ENCODE peak calls at places on chromosomes 5 and 9, in six cellular contexts. One of them, this sample, is unnamed.

GRCh38 chr5:167295686-167296015 is 995.8 kb upstream of the WWC1 start:
- DNase-seq in GM23338: no peak
- DNase-seq in SK-N-SH: no peak
- DNase-seq in A549: no peak
- DNase-seq in GM12878: no peak
- DNase-seq in HCT116: no peak
- DNase-seq in this sample: peak; percentile 15

GRCh38 chr5:7848296-7848695 is 2.6 kb downstream of the CFAP90 start:
- DNase-seq in HCT116: no peak
- DNase-seq in GM12878: no peak
- DNase-seq in GM23338: no peak
- DNase-seq in A549: no peak
- DNase-seq in SK-N-SH: no peak
- DNase-seq in this sample: no peak

GRCh38 chr5:126450895-126451294 is 27.7 kb downstream of the GRAMD2B start:
- DNase-seq in SK-N-SH: no peak
- DNase-seq in GM12878: no peak
- DNase-seq in HCT116: no peak
- DNase-seq in A549: no peak
- DNase-seq in GM23338: no peak
- DNase-seq in this sample: no peak

GRCh38 chr5:113061851-113062631 is 85.4 kb downstream of the DCP2 start:
- DNase-seq in GM12878: no peak
- DNase-seq in GM23338: no peak
- DNase-seq in SK-N-SH: peak; percentile 33
- DNase-seq in HCT116: no peak
- DNase-seq in A549: no peak
- DNase-seq in this sample: no peak

GRCh38 chr9:91775011-91775707 is 174.9 kb downstream of the ROR2 start:
- DNase-seq in GM23338: peak; percentile 89
- DNase-seq in A549: peak; percentile 75
- DNase-seq in HCT116: peak; percentile 31
- DNase-seq in GM12878: no peak
- DNase-seq in SK-N-SH: peak; percentile 86
- DNase-seq in this sample: no peak

GRCh38 chr5:1195439-1195838 is 6.0 kb upstream of the SLC6A19 start:
- DNase-seq in SK-N-SH: no peak
- DNase-seq in GM23338: no peak
- DNase-seq in A549: no peak
- DNase-seq in GM12878: no peak
- DNase-seq in HCT116: no peak
- DNase-seq in this sample: no peak

GRCh38 chr5:73318308-73318719 is 130.3 kb downstream of the FOXD1 start:
- DNase-seq in HCT116: no peak
- DNase-seq in SK-N-SH: no peak
- DNase-seq in A549: no peak
- DNase-seq in GM12878: no peak
- DNase-seq in GM23338: no peak
- DNase-seq in this sample: no peak

GRCh38 chr5:82072138-82072537 is 100.3 kb downstream of the ATG10 start:
- DNase-seq in GM23338: no peak
- DNase-seq in GM12878: no peak
- DNase-seq in HCT116: no peak
- DNase-seq in SK-N-SH: no peak
- DNase-seq in A549: no peak
- DNase-seq in this sample: no peak

GRCh38 chr5:59218424-59219045 is 635.7 kb downstream of the RAB3C start:
- DNase-seq in A549: no peak
- DNase-seq in SK-N-SH: peak; percentile 13
- DNase-seq in GM23338: peak; percentile 19
- DNase-seq in HCT116: no peak
- DNase-seq in GM12878: no peak
- DNase-seq in this sample: no peak

GRCh38 chr5:52864884-52865283 is 77.2 kb downstream of the ITGA1 start:
- DNase-seq in GM12878: no peak
- DNase-seq in A549: no peak
- DNase-seq in SK-N-SH: no peak
- DNase-seq in GM23338: no peak
- DNase-seq in HCT116: no peak
- DNase-seq in this sample: no peak
- TF ChIP-seq REST in GM12878: no peak
- TF ChIP-seq REST in A549: no peak
- TF ChIP-seq REST in SK-N-SH: no peak
- TF ChIP-seq REST in GM23338: no peak
- TF ChIP-seq REST in HCT116: no peak
- TF ChIP-seq REST in this sample: no peak

DNA sequence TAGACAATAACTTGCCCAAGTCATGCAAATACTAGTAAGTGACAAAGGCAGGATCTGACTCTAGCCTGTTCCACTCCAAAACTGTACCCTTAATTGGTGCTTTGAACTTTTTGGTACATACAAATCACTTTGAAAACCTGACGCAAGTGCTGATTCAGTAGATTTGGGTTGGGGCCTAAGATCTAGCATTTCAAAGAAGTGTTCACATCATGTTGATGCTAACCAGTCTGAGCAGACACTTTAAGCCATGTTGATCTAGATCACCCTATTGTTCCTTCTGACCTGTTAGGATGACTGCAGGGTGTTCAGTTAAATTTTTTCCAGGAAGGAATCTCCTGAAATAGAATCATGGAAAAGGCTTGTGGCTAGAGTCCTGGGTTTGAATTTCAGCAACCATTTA is 57.7 kb upstream of the CPEB4 start:
- DNase-seq in A549: no peak
- DNase-seq in HCT116: no peak
- DNase-seq in GM12878: no peak
- DNase-seq in SK-N-SH: no peak
- DNase-seq in GM23338: no peak
- DNase-seq in this sample: no peak
- H3K4me1 ChIP-seq in A549: peaks cover 24% of the 10 kb centered on the region
- H3K4me1 ChIP-seq in HCT116: no peaks in the 10 kb centered on the region
- H3K4me1 ChIP-seq in GM12878: peaks cover 31% of the 10 kb centered on the region
- H3K4me1 ChIP-seq in SK-N-SH: peaks cover 2% of the 10 kb centered on the region
- H3K4me1 ChIP-seq in GM23338: no peaks in the 10 kb centered on the region
- H3K4me1 ChIP-seq in this sample: no peaks in the 10 kb centered on the region

DNA sequence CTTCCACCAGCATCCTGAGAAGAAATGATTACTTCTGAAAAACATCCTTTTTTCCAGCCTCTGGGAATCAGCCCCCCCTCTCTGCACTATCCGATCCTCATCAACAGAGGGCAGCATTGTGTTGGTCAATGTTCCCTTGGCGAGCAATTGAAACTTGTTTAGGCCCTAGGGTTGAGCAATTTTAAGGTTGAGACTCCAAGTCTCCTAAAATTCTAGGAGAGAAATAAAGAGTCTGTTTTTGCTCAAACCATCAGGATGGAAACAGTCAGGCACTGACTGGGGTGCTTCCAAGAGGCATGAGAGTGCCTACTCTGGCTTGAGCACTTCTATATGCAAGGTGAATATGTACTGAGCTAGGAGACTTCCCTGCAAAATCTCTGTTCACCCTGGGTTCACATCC is 12.4 kb upstream of the CYFIP2 start:
- DNase-seq in GM12878: no peak
- DNase-seq in HCT116: peak; percentile 28
- DNase-seq in A549: peak; percentile 69
- DNase-seq in GM23338: peak; percentile 76
- DNase-seq in SK-N-SH: peak; percentile 86
- DNase-seq in this sample: peak; percentile 39
- TF ChIP-seq REST in GM12878: no peak
- TF ChIP-seq REST in HCT116: no peak
- TF ChIP-seq REST in A549: no peak
- TF ChIP-seq REST in GM23338: no peak
- TF ChIP-seq REST in SK-N-SH: no peak
- TF ChIP-seq REST in this sample: no peak

GRCh38 chr5:95424016-95424415 is 32.9 kb downstream of the FAM81B start:
- DNase-seq in GM23338: no peak
- DNase-seq in HCT116: no peak
- DNase-seq in GM12878: no peak
- DNase-seq in SK-N-SH: no peak
- DNase-seq in A549: no peak
- DNase-seq in this sample: no peak
- H3K4me1 ChIP-seq in GM23338: peaks cover 7% of the 10 kb centered on the region
- H3K4me1 ChIP-seq in HCT116: no peaks in the 10 kb centered on the region
- H3K4me1 ChIP-seq in GM12878: no peaks in the 10 kb centered on the region
- H3K4me1 ChIP-seq in SK-N-SH: no peaks in the 10 kb centered on the region
- H3K4me1 ChIP-seq in A549: no peaks in the 10 kb centered on the region
- H3K4me1 ChIP-seq in this sample: no peaks in the 10 kb centered on the region